ENCODE peak calls at places on chromosome 3, in four cellular contexts. W, K, N and J are unnamed samples. For H3K4me1 and H3K36me3, the result is how much of the 10 kb centered on the place peaks cover.

GRCh38 chr3:112378989-112379692 is 46.2 kb downstream of the CD200 start:
- DNase-seq in K (no peak), W (no peak), N (peak), J (no peak)

GRCh38 chr3:65493371-65493882 is 545.3 kb downstream of the MAGI1 start:
- DNase-seq in N (no peak), K (no peak), W (no peak), J (no peak)

GRCh38 chr3:121943434-121943833 is 49.2 kb downstream of the SLC15A2 start:
- DNase-seq in K (no peak), W (no peak), N (no peak), J (no peak)

GRCh38 chr3:29291262-29291981 is 10.6 kb downstream of the RBMS3 start:
- DNase-seq in N (no peak), W (no peak), K (no peak), J (no peak)

GRCh38 chr3:78689378-78689777 is 1078.4 kb downstream of the ROBO1 start:
- DNase-seq in N (no peak), K (no peak), W (no peak), J (no peak)

GRCh38 chr3:157199841-157200240 is 39.9 kb upstream of the CCNL1 start:
- DNase-seq in N (no peak), K (no peak), W (no peak), J (no peak)

GRCh38 chr3:45554001-45554691 is 40.4 kb upstream of the LIMD1 start:
- DNase-seq in N (no peak), K (no peak), W (peak), J (peak)

GRCh38 chr3:146464005-146464595 is 5.3 kb downstream of the PLSCR2 start:
- DNase-seq in K (no peak), W (no peak), N (no peak), J (no peak)

GRCh38 chr3:61634678-61635077 is 73.3 kb downstream of the PTPRG start:
- DNase-seq in N (no peak), K (no peak), W (peak), J (no peak)

GRCh38 chr3:172658344-172659245 is 52.3 kb downstream of the NCEH1 start:
- DNase-seq in N (no peak), K (no peak), W (peak), J (no peak)

GRCh38 chr3:186414735-186415419 is 52.8 kb upstream of the DGKG start:
- DNase-seq in W (no peak), K (no peak), N (no peak), J (no peak)

GRCh38 chr3:22960326-22960984 is 242.7 kb upstream of the UBE2E2 start:
- DNase-seq in W (peak), N (peak), K (no peak), J (no peak)

GRCh38 chr3:143885803-143886427 is 37.6 kb upstream of the SLC9A9 start:
- DNase-seq in N (no peak), K (peak), W (peak), J (no peak)

GRCh38 chr3:72791132-72791531 is 57.1 kb downstream of the SHQ1 start:
- DNase-seq in K (no peak), W (peak), N (no peak), J (no peak)

GRCh38 chr3:172315401-172316091 is 132.7 kb downstream of the GHSR start:
- DNase-seq in N (no peak), W (peak), K (no peak), J (no peak)

GRCh38 chr3:64340636-64341240 is 115.5 kb upstream of the PRICKLE2 start:
- DNase-seq in N (no peak), K (no peak), W (peak), J (no peak)

GRCh38 chr3:73546961-73547360 is 77.8 kb downstream of the PDZRN3 start:
- DNase-seq in K (no peak), W (no peak), N (no peak), J (no peak)

GRCh38 chr3:88991496-88991895 is 115.9 kb upstream of the EPHA3 start:
- DNase-seq in K (no peak), W (no peak), N (no peak), J (no peak)

GRCh38 chr3:105255351-105255750 is 111.4 kb upstream of the ALCAM start:
- DNase-seq in K (no peak), W (no peak), N (no peak), J (no peak)

GRCh38 chr3:127411083-127411727 is 123.4 kb upstream of the PRR20G start:
- DNase-seq in K (no peak), N (peak), W (peak), J (peak)

GRCh38 chr3:102233881-102234280 is 200.9 kb upstream of the ZPLD1 start:
- DNase-seq in W (no peak), K (no peak), N (no peak), J (no peak)

GRCh38 chr3:25751048-25751447 is 32.2 kb downstream of the NGLY1 start:
- DNase-seq in N (no peak), K (no peak), W (no peak), J (no peak)

GRCh38 chr3:123038751-123039150 is 11.2 kb upstream of the SEMA5B start:
- DNase-seq in N (no peak), K (no peak), W (no peak), J (no peak)

GRCh38 chr3:8625991-8626390 is 18.6 kb downstream of the SSUH2 start:
- DNase-seq in N (no peak), K (no peak), W (peak), J (no peak)

GRCh38 chr3:41489205-41489604 is 289.9 kb downstream of the CTNNB1 start:
- DNase-seq in K (no peak), W (no peak), N (no peak), J (no peak)

GRCh38 chr3:159322322-159322939 is 520.6 kb downstream of the MFSD1 start:
- DNase-seq in W (peak), K (no peak), N (peak), J (peak)

GRCh38 chr3:105616374-105616915 is 249.7 kb downstream of the ALCAM start:
- DNase-seq in N (no peak), K (no peak), W (no peak), J (no peak)

GRCh38 chr3:128083396-128083795 is 31.2 kb downstream of the SEC61A1 start:
- DNase-seq in N (no peak), K (no peak), W (no peak), J (no peak)

GRCh38 chr3:12230406-12230805 is 58.5 kb upstream of the PPARG start:
- DNase-seq in N (no peak), W (peak), K (no peak), J (no peak)

GRCh38 chr3:105656607-105657504 is 212.0 kb downstream of the CBLB start:
- DNase-seq in W (no peak), N (no peak), K (no peak), J (no peak)

GRCh38 chr3:149128856-149129255 is 582 bp upstream of the HPS3 start:
- DNase-seq in W (no peak), N (no peak), K (no peak), J (no peak)

GRCh38 chr3:133466531-133467386 is 66.9 kb downstream of the BFSP2 start:
- DNase-seq in W (no peak), K (no peak), N (no peak), J (peak)

GRCh38 chr3:133467780-133468179 is 67.9 kb downstream of the BFSP2 start:
- DNase-seq in N (no peak), K (no peak), W (no peak), J (no peak)

GRCh38 chr3:133464573-133464972 is 64.7 kb downstream of the BFSP2 start:
- DNase-seq in K (no peak), N (no peak), W (no peak), J (no peak)

GRCh38 chr3:133469140-133469731 is 69.4 kb downstream of the BFSP2 start:
- DNase-seq in K (no peak), W (no peak), N (peak), J (peak)

GRCh38 chr3:133468251-133468721 is 68.4 kb downstream of the BFSP2 start:
- DNase-seq in K (no peak), N (no peak), W (no peak), J (no peak)
- H3K4me1 ChIP-seq in K (under half), N (under half), W (under half), J (under half)

DNA sequence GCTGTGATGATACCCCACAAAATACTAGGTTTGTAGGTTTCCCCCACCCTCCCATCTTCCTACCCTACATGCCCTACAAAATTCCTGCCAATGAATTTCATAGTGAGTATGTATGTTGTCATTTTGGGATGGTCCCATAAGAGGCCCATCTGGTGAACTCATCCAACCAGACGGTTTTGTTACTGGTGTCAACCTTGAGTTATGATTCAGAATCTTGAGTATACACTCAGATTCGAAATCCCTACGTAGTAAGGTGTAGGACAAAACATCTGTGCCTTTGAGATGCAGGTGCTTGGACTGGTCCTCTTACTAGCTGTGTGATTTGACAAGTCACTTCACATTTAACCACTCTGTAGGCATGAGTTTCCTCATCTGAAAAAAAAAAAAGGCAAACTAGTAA is 3.6 kb downstream of the SIAH2 start:
- DNase-seq in K (no peak), N (no peak), W (no peak), J (no peak)
- H3K27ac ChIP-seq in K (peak), N (no peak), W (no peak), J (peak)

GRCh38 chr3:119227064-119227850 is 13.4 kb downstream of the B4GALT4 start:
- DNase-seq in W (no peak), K (no peak), N (no peak), J (no peak)
- H3K36me3 ChIP-seq in W (under half), K (half or more), N (half or more), J (half or more)

GRCh38 chr3:195319060-195319459 is 48.1 kb upstream of the XXYLT1 start:
- DNase-seq in W (peak), N (no peak), K (no peak), J (no peak)
- H3K4me1 ChIP-seq in W (under half), N (under half), K (under half), J (under half)